ENCODE peak calls at places on chromosomes 13 and 19, in eight cellular contexts. One of them, this sample, is unnamed.
A peak's percentile ranks its signal among the peaks of the same experiment; 100 is the strongest.

GRCh38 chr19:33408538-33408937 is 35.0 kb downstream of the CEBPG start:
- DNase-seq in PC-3: no peak
- DNase-seq in astrocyte of the spinal cord: no peak
- DNase-seq in neural crest cell: no peak
- DNase-seq in AG04449: no peak
- DNase-seq in Panc1: no peak
- DNase-seq in mammary epithelial cell: no peak
- DNase-seq in fibroblast of lung: no peak
- DNase-seq in this sample: no peak

GRCh38 chr13:21673592-21674270 is 2.9 kb downstream of the FGF9 start:
- DNase-seq in neural crest cell: peak; percentile 57
- DNase-seq in astrocyte of the spinal cord: no peak
- DNase-seq in PC-3: peak; percentile 42
- DNase-seq in fibroblast of lung: peak; percentile 31
- DNase-seq in Panc1: no peak
- DNase-seq in mammary epithelial cell: peak; percentile 47
- DNase-seq in AG04449: no peak
- DNase-seq in this sample: peak; percentile 38

GRCh38 chr19:33022472-33023116 is 42.1 kb downstream of the RHPN2 start:
- DNase-seq in mammary epithelial cell: no peak
- DNase-seq in AG04449: no peak
- DNase-seq in Panc1: no peak
- DNase-seq in astrocyte of the spinal cord: no peak
- DNase-seq in fibroblast of lung: no peak
- DNase-seq in PC-3: no peak
- DNase-seq in neural crest cell: no peak
- DNase-seq in this sample: no peak

GRCh38 chr13:74128171-74128767 is 5.9 kb downstream of the KLF12 start:
- DNase-seq in Panc1: no peak
- DNase-seq in PC-3: no peak
- DNase-seq in astrocyte of the spinal cord: peak; percentile 41
- DNase-seq in fibroblast of lung: no peak
- DNase-seq in neural crest cell: no peak
- DNase-seq in AG04449: no peak
- DNase-seq in mammary epithelial cell: no peak
- DNase-seq in this sample: peak; percentile 29

GRCh38 chr19:10226376-10227214 is 4.5 kb downstream of the S1PR2 start:
- DNase-seq in PC-3: no peak
- DNase-seq in mammary epithelial cell: no peak
- DNase-seq in neural crest cell: peak; percentile 36
- DNase-seq in fibroblast of lung: peak; percentile 100
- DNase-seq in AG04449: no peak
- DNase-seq in astrocyte of the spinal cord: peak; percentile 47
- DNase-seq in Panc1: no peak
- DNase-seq in this sample: no peak

GRCh38 chr19:53041366-53041765 is 3.2 kb upstream of the ERVV-2 start:
- DNase-seq in AG04449: no peak
- DNase-seq in fibroblast of lung: no peak
- DNase-seq in PC-3: no peak
- DNase-seq in neural crest cell: no peak
- DNase-seq in mammary epithelial cell: peak; percentile 14
- DNase-seq in astrocyte of the spinal cord: no peak
- DNase-seq in Panc1: no peak
- DNase-seq in this sample: no peak

GRCh38 chr19:40702337-40703012 is 12.0 kb upstream of the NUMBL start:
- DNase-seq in mammary epithelial cell: no peak
- DNase-seq in astrocyte of the spinal cord: peak; percentile 15
- DNase-seq in neural crest cell: no peak
- DNase-seq in AG04449: no peak
- DNase-seq in fibroblast of lung: peak; percentile 30
- DNase-seq in PC-3: peak; percentile 29
- DNase-seq in Panc1: no peak
- DNase-seq in this sample: no peak

GRCh38 chr13:33100876-33101275 is 84.7 kb downstream of the KL start:
- DNase-seq in Panc1: no peak
- DNase-seq in neural crest cell: no peak
- DNase-seq in astrocyte of the spinal cord: no peak
- DNase-seq in AG04449: no peak
- DNase-seq in fibroblast of lung: no peak
- DNase-seq in mammary epithelial cell: no peak
- DNase-seq in PC-3: no peak
- DNase-seq in this sample: no peak

GRCh38 chr19:51034704-51035103 is at the start of gene KLK12:
- DNase-seq in Panc1: no peak
- DNase-seq in astrocyte of the spinal cord: no peak
- DNase-seq in neural crest cell: no peak
- DNase-seq in AG04449: no peak
- DNase-seq in fibroblast of lung: no peak
- DNase-seq in PC-3: no peak
- DNase-seq in mammary epithelial cell: no peak
- DNase-seq in this sample: no peak

GRCh38 chr19:13833330-13834265 is 38.4 kb downstream of the ZSWIM4 start:
- DNase-seq in mammary epithelial cell: peak; percentile 87
- DNase-seq in Panc1: no peak
- DNase-seq in neural crest cell: peak; percentile 94
- DNase-seq in fibroblast of lung: peak; percentile 85
- DNase-seq in astrocyte of the spinal cord: peak; percentile 89
- DNase-seq in AG04449: no peak
- DNase-seq in PC-3: peak; percentile 97
- DNase-seq in this sample: peak; percentile 94

DNA sequence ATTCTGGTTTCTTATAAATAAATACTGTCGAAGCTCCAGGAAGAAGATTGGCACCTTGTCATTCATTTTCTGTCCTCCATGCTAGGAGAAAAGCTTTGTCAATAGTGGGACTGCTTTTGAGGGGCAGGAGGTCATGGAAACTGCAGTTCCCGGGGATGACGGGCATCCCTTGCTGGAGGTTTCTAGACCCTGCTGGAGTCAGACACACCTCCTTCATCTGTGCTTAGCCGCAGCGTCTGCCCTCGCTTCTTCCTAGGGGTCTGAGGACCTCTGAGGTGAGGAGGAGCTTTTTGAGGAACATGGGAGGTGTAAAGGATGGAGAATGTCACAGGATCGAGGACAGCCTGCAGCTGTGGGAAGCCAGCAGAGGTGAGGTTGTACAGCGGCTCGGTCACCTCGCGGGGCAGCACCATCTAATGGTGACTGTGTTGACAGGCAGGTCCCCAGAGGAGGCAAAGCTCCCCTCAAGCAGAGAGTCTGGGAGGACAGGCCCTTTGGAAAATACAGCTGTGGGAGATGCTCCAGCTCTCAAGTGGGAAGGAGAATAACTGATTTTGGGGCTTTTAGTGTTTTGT is 172.7 kb upstream of the RNF113B start:
- DNase-seq in mammary epithelial cell: no peak
- DNase-seq in fibroblast of lung: no peak
- DNase-seq in neural crest cell: no peak
- DNase-seq in astrocyte of the spinal cord: no peak
- DNase-seq in PC-3: no peak
- DNase-seq in AG04449: no peak
- DNase-seq in Panc1: no peak
- DNase-seq in this sample: no peak
- TF ChIP-seq CTCF in mammary epithelial cell: no peak
- TF ChIP-seq CTCF in fibroblast of lung: no peak
- TF ChIP-seq CTCF in neural crest cell: peak; percentile 41
- TF ChIP-seq CTCF in astrocyte of the spinal cord: peak; percentile 27
- TF ChIP-seq CTCF in PC-3: peak; percentile 32
- TF ChIP-seq CTCF in AG04449: no peak
- TF ChIP-seq CTCF in Panc1: peak; percentile 22
- TF ChIP-seq CTCF in this sample: no peak

GRCh38 chr13:39144391-39144790 is 106.1 kb downstream of the NHLRC3 start:
- DNase-seq in AG04449: no peak
- DNase-seq in neural crest cell: no peak
- DNase-seq in Panc1: no peak
- DNase-seq in fibroblast of lung: no peak
- DNase-seq in astrocyte of the spinal cord: no peak
- DNase-seq in PC-3: no peak
- DNase-seq in mammary epithelial cell: no peak
- DNase-seq in this sample: no peak

GRCh38 chr13:39149896-39150295 is 111.6 kb downstream of the NHLRC3 start:
- DNase-seq in Panc1: no peak
- DNase-seq in mammary epithelial cell: no peak
- DNase-seq in PC-3: no peak
- DNase-seq in fibroblast of lung: no peak
- DNase-seq in AG04449: no peak
- DNase-seq in astrocyte of the spinal cord: no peak
- DNase-seq in neural crest cell: no peak
- DNase-seq in this sample: no peak

GRCh38 chr13:39148513-39148961 is 110.3 kb downstream of the NHLRC3 start:
- DNase-seq in PC-3: no peak
- DNase-seq in neural crest cell: no peak
- DNase-seq in astrocyte of the spinal cord: peak; percentile 72
- DNase-seq in AG04449: peak; percentile 31
- DNase-seq in mammary epithelial cell: peak; percentile 94
- DNase-seq in Panc1: no peak
- DNase-seq in fibroblast of lung: peak; percentile 68
- DNase-seq in this sample: peak; percentile 94

DNA sequence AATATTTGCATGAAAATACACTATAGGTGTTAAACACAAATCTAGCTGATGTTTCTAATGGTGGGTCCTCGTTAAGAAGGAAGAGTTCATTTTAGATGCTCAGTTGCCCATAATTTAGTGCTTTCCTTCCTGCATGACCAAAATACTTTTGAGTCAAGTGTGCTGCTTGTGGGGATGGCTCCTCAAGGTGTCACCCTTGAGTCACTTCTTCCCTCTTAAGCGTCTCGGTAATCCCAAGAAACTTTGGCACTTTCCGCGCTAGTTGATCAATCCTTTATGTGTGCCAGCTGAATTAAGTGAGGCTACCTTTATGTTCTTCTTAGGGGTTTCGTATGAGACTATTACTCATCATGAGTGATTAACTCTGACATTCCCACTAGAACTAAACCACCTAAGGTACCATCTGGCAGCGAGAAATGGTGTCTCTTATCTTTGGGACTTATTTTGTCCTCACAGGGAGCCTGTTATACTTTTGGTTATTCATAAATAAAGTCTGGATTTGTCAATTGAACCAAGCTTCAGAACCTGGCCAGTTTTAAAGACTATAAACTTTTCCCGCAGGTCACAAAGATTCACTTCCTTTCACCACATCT is 106.8 kb downstream of the NHLRC3 start:
- DNase-seq in Panc1: peak; percentile 24
- DNase-seq in fibroblast of lung: peak; percentile 78
- DNase-seq in PC-3: peak; percentile 65
- DNase-seq in astrocyte of the spinal cord: peak; percentile 62
- DNase-seq in AG04449: peak; percentile 24
- DNase-seq in mammary epithelial cell: peak; percentile 54
- DNase-seq in neural crest cell: peak; percentile 58
- DNase-seq in this sample: peak; percentile 75
- TF ChIP-seq CTCF in Panc1: peak; percentile 74
- TF ChIP-seq CTCF in fibroblast of lung: peak; percentile 88
- TF ChIP-seq CTCF in PC-3: peak; percentile 75
- TF ChIP-seq CTCF in astrocyte of the spinal cord: peak; percentile 82
- TF ChIP-seq CTCF in AG04449: peak; percentile 76
- TF ChIP-seq CTCF in mammary epithelial cell: peak; percentile 72
- TF ChIP-seq CTCF in neural crest cell: peak; percentile 89
- TF ChIP-seq CTCF in this sample: peak; percentile 66

GRCh38 chr19:56120371-56121179 is 520 bp downstream of the ZNF787 start:
- DNase-seq in neural crest cell: peak; percentile 56
- DNase-seq in astrocyte of the spinal cord: peak; percentile 68
- DNase-seq in PC-3: peak; percentile 72
- DNase-seq in Panc1: no peak
- DNase-seq in fibroblast of lung: peak; percentile 70
- DNase-seq in AG04449: no peak
- DNase-seq in mammary epithelial cell: peak; percentile 65
- DNase-seq in this sample: peak; percentile 74
- TF ChIP-seq CTCF in neural crest cell: peak; percentile 32
- TF ChIP-seq CTCF in astrocyte of the spinal cord: peak; percentile 19
- TF ChIP-seq CTCF in PC-3: no peak
- TF ChIP-seq CTCF in Panc1: no peak
- TF ChIP-seq CTCF in fibroblast of lung: no peak
- TF ChIP-seq CTCF in AG04449: no peak
- TF ChIP-seq CTCF in mammary epithelial cell: no peak
- TF ChIP-seq CTCF in this sample: no peak

GRCh38 chr19:7196721-7197168 is 97.5 kb downstream of the INSR start:
- DNase-seq in fibroblast of lung: peak; percentile 59
- DNase-seq in AG04449: no peak
- DNase-seq in astrocyte of the spinal cord: no peak
- DNase-seq in PC-3: no peak
- DNase-seq in Panc1: no peak
- DNase-seq in mammary epithelial cell: no peak
- DNase-seq in neural crest cell: no peak
- DNase-seq in this sample: no peak

GRCh38 chr19:7197169-7197759 is 97.0 kb downstream of the INSR start:
- DNase-seq in neural crest cell: peak; percentile 72
- DNase-seq in Panc1: peak; percentile 52
- DNase-seq in PC-3: peak; percentile 97
- DNase-seq in mammary epithelial cell: peak; percentile 94
- DNase-seq in AG04449: peak; percentile 80
- DNase-seq in fibroblast of lung: peak; percentile 95
- DNase-seq in astrocyte of the spinal cord: peak; percentile 94
- DNase-seq in this sample: peak; percentile 93

GRCh38 chr19:7200739-7201138 is 93.5 kb downstream of the INSR start:
- DNase-seq in mammary epithelial cell: no peak
- DNase-seq in AG04449: no peak
- DNase-seq in PC-3: no peak
- DNase-seq in fibroblast of lung: no peak
- DNase-seq in astrocyte of the spinal cord: no peak
- DNase-seq in neural crest cell: no peak
- DNase-seq in Panc1: no peak
- DNase-seq in this sample: peak; percentile 19

GRCh38 chr19:7199613-7200533 is 94.3 kb downstream of the INSR start:
- DNase-seq in fibroblast of lung: no peak
- DNase-seq in AG04449: no peak
- DNase-seq in PC-3: no peak
- DNase-seq in astrocyte of the spinal cord: no peak
- DNase-seq in mammary epithelial cell: no peak
- DNase-seq in Panc1: no peak
- DNase-seq in neural crest cell: no peak
- DNase-seq in this sample: peak; percentile 51

DNA sequence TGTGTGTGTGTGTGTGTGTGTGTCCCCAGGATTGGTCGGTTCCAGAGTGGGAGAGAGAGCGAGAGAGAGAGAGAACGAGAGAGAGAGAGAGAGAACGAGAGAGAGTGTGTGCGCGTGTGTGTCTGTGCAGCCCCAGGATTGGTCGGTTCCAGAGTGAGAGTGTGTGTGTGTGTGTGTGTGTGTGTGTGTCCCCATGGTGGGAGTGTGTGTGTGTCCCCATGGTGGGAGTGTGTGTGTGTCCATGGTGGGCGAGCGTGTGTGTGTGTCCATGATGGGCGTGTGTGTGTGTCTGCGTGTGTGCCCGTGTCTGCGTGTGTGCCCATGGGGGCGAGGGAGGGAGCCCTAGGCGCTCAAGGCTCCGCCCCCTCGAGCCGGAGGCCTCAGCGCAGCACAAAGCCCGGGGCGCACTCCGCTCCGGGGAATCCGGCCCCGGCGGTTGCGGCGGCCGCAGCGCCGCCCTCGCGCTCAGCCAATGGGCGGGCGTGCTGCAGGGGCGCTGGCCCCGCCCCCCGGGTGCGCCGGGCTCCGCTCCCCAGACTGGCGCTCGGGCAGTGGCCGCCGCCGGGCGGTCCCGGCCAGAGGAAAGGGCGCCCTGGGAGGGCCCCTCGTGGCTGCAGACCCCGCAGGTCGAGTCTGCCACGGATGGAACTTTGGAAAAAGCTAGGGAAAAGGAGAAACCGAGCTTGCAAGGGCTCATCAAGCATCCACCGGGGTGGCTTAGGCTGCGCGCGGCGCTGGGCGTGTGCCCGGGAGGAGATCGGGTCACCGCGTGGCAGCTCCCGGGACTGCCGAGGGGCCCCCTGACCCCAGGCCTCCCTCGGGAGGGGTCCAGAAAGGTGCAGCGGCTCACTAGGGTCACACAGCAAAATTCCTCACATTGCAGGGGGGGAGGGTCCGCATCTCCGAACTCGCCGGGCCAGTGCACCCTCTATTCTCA is 96.2 kb downstream of the INSR start:
- DNase-seq in PC-3: peak; percentile 98
- DNase-seq in fibroblast of lung: peak; percentile 94
- DNase-seq in mammary epithelial cell: peak; percentile 92
- DNase-seq in astrocyte of the spinal cord: peak; percentile 95
- DNase-seq in neural crest cell: peak; percentile 76
- DNase-seq in AG04449: peak; percentile 75
- DNase-seq in Panc1: peak; percentile 51
- DNase-seq in this sample: peak; percentile 89
- TF ChIP-seq CTCF in PC-3: no peak
- TF ChIP-seq CTCF in fibroblast of lung: peak; percentile 7
- TF ChIP-seq CTCF in mammary epithelial cell: no peak
- TF ChIP-seq CTCF in astrocyte of the spinal cord: no peak
- TF ChIP-seq CTCF in neural crest cell: peak; percentile 47
- TF ChIP-seq CTCF in AG04449: no peak
- TF ChIP-seq CTCF in Panc1: no peak
- TF ChIP-seq CTCF in this sample: no peak

This sample was measured in MCF 10A.